ENCODE peak calls at places on chromosomes 11 and 22, in nine cellular contexts. Q is right lobe of liver; P is dermis microvascular lymphatic vessel endothelial cell; T is CD8-positive, alpha-beta memory T cell; A is occipital lobe; L is dermis blood vessel endothelial cell; R is fibroblast of pulmonary artery; B is neural progenitor cell; H is iPS-NIHi11. E is an unnamed sample.

GRCh38 chr11:44030276-44030932 is 17.4 kb upstream of the ACCSL start:
- DNase-seq in Q (no peak), P (no peak), T (no peak), A (no peak), L (no peak), R (peak), B (peak), H (peak), E (peak)

GRCh38 chr22:28018461-28018927 is 99.4 kb upstream of the PITPNB start:
- DNase-seq in Q (peak), P (no peak), T (no peak), A (no peak), L (no peak), R (no peak), B (no peak), H (no peak), E (no peak)

GRCh38 chr22:46394622-46395021 is 59.1 kb downstream of the TRMU start:
- DNase-seq in Q (no peak), P (no peak), T (no peak), A (no peak), L (no peak), R (no peak), B (no peak), H (no peak), E (no peak)

GRCh38 chr11:127411283-127411682 is 410.7 kb upstream of the KIRREL3 start:
- DNase-seq in Q (no peak), P (no peak), T (no peak), A (no peak), L (no peak), R (no peak), B (no peak), H (no peak), E (no peak)

GRCh38 chr11:96340555-96340885 is 2.5 kb downstream of the MAML2 start:
- DNase-seq in Q (no peak), P (no peak), T (no peak), A (no peak), L (no peak), R (peak), B (no peak), H (no peak), E (peak)

GRCh38 chr22:22368516-22368915 is 123.9 kb downstream of the VPREB1 start:
- DNase-seq in Q (no peak), P (no peak), T (no peak), A (no peak), L (no peak), R (no peak), B (no peak), H (no peak), E (no peak)

GRCh38 chr11:92762175-92762574 is 207.3 kb upstream of the MTNR1B start:
- DNase-seq in Q (no peak), P (no peak), T (no peak), A (no peak), L (no peak), R (no peak), B (no peak), H (no peak), E (no peak)

GRCh38 chr11:914747-915493 is 4.3 kb upstream of the CHID1 start:
- DNase-seq in Q (peak), P (peak), T (no peak), A (no peak), L (no peak), R (no peak), B (no peak), H (no peak), E (no peak)

GRCh38 chr22:30266445-30267381 is at the start of gene OSM:
- DNase-seq in Q (peak), P (peak), T (peak), A (no peak), L (peak), R (no peak), B (no peak), H (no peak), E (no peak)

GRCh38 chr11:746289-747175 is 732 bp upstream of the TALDO1 start:
- DNase-seq in Q (no peak), P (no peak), T (no peak), A (peak), L (peak), R (no peak), B (peak), H (no peak), E (peak)

GRCh38 chr11:74100735-74101134 is 70.1 kb downstream of the C2CD3 start:
- DNase-seq in Q (no peak), P (no peak), T (no peak), A (no peak), L (no peak), R (no peak), B (no peak), H (no peak), E (no peak)

GRCh38 chr11:112485280-112485679 is 224.6 kb upstream of the PLET1 start:
- DNase-seq in Q (no peak), P (no peak), T (no peak), A (no peak), L (no peak), R (no peak), B (peak), H (no peak), E (no peak)

GRCh38 chr22:27433585-27434190 is 367.9 kb downstream of the MN1 start:
- DNase-seq in Q (no peak), P (peak), T (no peak), A (no peak), L (peak), R (no peak), B (no peak), H (no peak), E (peak)

GRCh38 chr11:121661796-121662508 is 209.2 kb upstream of the SORL1-AS1 start:
- DNase-seq in Q (no peak), P (no peak), T (no peak), A (no peak), L (no peak), R (peak), B (no peak), H (no peak), E (peak)

GRCh38 chr22:44287121-44287693 is 25.5 kb downstream of the SHISAL1 start:
- DNase-seq in Q (no peak), P (no peak), T (no peak), A (no peak), L (no peak), R (no peak), B (no peak), H (no peak), E (no peak)

GRCh38 chr22:50473088-50473487 is 1.7 kb downstream of the SBF1 start:
- DNase-seq in Q (no peak), P (peak), T (peak), A (no peak), L (peak), R (no peak), B (peak), H (no peak), E (no peak)

GRCh38 chr22:42357634-42358296 is 74.4 kb downstream of the NFAM1 start:
- DNase-seq in Q (peak), P (no peak), T (no peak), A (no peak), L (no peak), R (no peak), B (no peak), H (no peak), E (peak)

GRCh38 chr22:28279888-28280287 is 360.8 kb upstream of the PITPNB start:
- DNase-seq in Q (no peak), P (no peak), T (no peak), A (no peak), L (no peak), R (no peak), B (no peak), H (no peak), E (no peak)

GRCh38 chr22:23260645-23261581 is 80.6 kb downstream of the BCR start:
- DNase-seq in Q (no peak), P (no peak), T (no peak), A (no peak), L (no peak), R (no peak), B (no peak), H (no peak), E (no peak)

E was measured in M059J.